ENCODE peak calls at places on chromosomes 16 and 17, in seven cellular contexts. N is AG10803, E is AG04449, C is OCI-LY7, J is epithelial cell of esophagus, H is prostate gland, I is Peyer's patch. L is an unnamed sample.

GRCh38 chr17:21252875-21253645 is at the start of gene NATD1:
- DNase-seq in N (peak; percentile 81), E (no peak), C (peak; percentile 90), J (peak; percentile 88), H (peak; percentile 87), I (peak; percentile 91), L (peak; percentile 87)

GRCh38 chr17:56939869-56940484 is 20.9 kb downstream of the COIL start:
- DNase-seq in N (peak; percentile 56), E (no peak), C (peak; percentile 79), J (peak; percentile 64), H (no peak), I (no peak), L (no peak)

GRCh38 chr17:4565209-4566141 is 5.1 kb upstream of the GGT6 start:
- DNase-seq in N (peak; percentile 73), E (peak; percentile 36), C (peak; percentile 88), J (peak; percentile 85), H (peak; percentile 51), I (peak; percentile 81), L (peak; percentile 77)

GRCh38 chr16:85460983-85461813 is 151.9 kb upstream of the GSE1 start:
- DNase-seq in N (peak; percentile 61), E (no peak), C (no peak), J (peak; percentile 26), H (no peak), I (no peak), L (no peak)

GRCh38 chr17:77318491-77319210 is 177.9 kb downstream of the SEC14L1 start:
- DNase-seq in N (peak; percentile 65), E (no peak), C (no peak), J (peak; percentile 45), H (no peak), I (no peak), L (peak; percentile 32)

GRCh38 chr16:11016993-11017392 is 72.6 kb downstream of the CLEC16A start:
- DNase-seq in N (peak; percentile 49), E (no peak), C (no peak), J (peak; percentile 92), H (peak; percentile 19), I (peak; percentile 96), L (peak; percentile 19)

GRCh38 chr17:29568331-29569244 is at the start of gene TP53I13:
- DNase-seq in N (peak; percentile 72), E (no peak), C (peak; percentile 93), J (peak; percentile 83), H (peak; percentile 88), I (peak; percentile 94), L (peak; percentile 93)

GRCh38 chr17:61393550-61393903 is 6.1 kb upstream of the TBX2 start:
- DNase-seq in N (no peak), E (no peak), C (no peak), J (peak; percentile 60), H (no peak), I (no peak), L (no peak)

GRCh38 chr17:82339634-82340580 is 6.3 kb upstream of the SECTM1 start:
- DNase-seq in N (peak; percentile 15), E (no peak), C (no peak), J (no peak), H (no peak), I (no peak), L (no peak)

GRCh38 chr16:66226762-66227161 is 139.7 kb upstream of the CDH5 start:
- DNase-seq in N (peak; percentile 20), E (no peak), C (no peak), J (no peak), H (no peak), I (no peak), L (no peak)

DNA sequence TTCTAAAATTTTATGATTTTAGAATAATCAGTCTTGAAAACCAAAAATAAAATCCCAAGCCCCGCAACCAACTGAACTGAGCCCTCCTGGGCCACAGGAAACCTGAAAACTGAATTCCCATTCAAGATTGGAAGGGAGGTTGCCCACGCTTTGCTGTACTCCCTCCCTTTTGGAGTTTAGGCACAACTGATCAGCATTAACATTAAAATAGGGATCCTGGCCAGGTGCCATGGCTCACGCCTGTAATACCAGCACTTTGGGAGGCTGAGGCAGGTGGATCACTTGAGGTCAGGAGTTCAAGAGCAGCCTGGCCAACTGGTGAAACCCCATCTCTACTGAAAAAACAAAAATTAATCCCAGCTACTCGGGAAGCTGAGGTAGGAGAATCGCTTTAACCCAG is 52.7 kb upstream of the NETO2 start:
- DNase-seq in N (no peak), E (no peak), C (no peak), J (no peak), H (no peak), I (no peak), L (no peak)
- H3K4me3 ChIP-seq in N (no peak overlapping the region), E (no peak overlapping the region), C (no peak overlapping the region), J (no peak overlapping the region), H (no peak overlapping the region), I (no peak overlapping the region), L (no peak overlapping the region)

GRCh38 chr17:50902768-50903353 is 36.7 kb upstream of the TOB1 start:
- DNase-seq in N (no peak), E (no peak), C (no peak), J (no peak), H (no peak), I (peak; percentile 25), L (no peak)
- H3K4me3 ChIP-seq in N (no peak overlapping the region), E (no peak overlapping the region), C (no peak overlapping the region), J (no peak overlapping the region), H (no peak overlapping the region), I (no peak overlapping the region), L (no peak overlapping the region)

DNA sequence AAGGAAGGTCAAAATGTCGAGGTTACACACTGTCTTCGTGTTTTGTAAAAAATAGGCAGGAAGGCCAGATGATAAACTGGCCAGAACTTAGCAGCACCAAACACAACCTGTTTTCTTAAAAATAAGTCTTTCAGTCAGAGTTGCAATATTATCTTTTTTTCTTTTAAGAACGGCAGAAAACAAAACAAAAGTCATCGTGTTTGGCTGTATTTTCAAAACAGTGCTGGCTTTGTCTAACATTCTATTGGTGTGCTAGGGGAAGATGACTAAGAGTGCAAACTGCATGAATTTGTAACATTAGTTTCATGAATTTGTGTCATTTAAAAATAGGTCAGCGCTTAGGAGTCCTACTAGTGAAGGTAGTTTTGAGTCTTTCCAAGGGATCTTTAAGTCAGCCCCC is 5.3 kb downstream of the MAF start:
- DNase-seq in N (peak; percentile 8), E (no peak), C (no peak), J (peak; percentile 19), H (no peak), I (no peak), L (no peak)
- H3K4me3 ChIP-seq in N (no peak overlapping the region), E (no peak overlapping the region), C (no peak overlapping the region), J (no peak overlapping the region), H (peak overlapping the region; percentile 94), I (peak overlapping the region; percentile 84), L (no peak overlapping the region)

DNA sequence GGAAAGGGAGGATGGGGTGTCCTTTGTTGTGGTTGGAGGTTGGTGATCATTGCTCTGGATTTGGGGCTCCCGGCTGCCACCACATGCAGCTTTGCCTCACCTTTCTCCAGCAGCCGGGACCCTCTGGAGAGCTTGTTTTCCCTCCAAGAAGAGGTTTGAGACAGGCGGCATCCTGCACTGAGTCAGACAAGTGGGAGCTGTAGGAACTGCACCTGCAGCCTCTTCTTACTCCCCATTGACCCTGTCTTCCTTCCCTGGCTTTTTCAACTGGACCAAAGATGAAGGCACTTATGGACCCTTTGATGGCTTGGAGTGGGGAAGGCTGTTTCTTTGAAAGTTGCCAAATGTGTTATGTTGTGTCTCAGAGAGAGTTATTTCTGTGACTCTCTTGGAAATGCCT is 16.6 kb downstream of the KCTD2 start:
- DNase-seq in N (no peak), E (no peak), C (no peak), J (no peak), H (no peak), I (no peak), L (no peak)
- H3K4me3 ChIP-seq in N (no peak overlapping the region), E (no peak overlapping the region), C (no peak overlapping the region), J (no peak overlapping the region), H (no peak overlapping the region), I (no peak overlapping the region), L (no peak overlapping the region)

DNA sequence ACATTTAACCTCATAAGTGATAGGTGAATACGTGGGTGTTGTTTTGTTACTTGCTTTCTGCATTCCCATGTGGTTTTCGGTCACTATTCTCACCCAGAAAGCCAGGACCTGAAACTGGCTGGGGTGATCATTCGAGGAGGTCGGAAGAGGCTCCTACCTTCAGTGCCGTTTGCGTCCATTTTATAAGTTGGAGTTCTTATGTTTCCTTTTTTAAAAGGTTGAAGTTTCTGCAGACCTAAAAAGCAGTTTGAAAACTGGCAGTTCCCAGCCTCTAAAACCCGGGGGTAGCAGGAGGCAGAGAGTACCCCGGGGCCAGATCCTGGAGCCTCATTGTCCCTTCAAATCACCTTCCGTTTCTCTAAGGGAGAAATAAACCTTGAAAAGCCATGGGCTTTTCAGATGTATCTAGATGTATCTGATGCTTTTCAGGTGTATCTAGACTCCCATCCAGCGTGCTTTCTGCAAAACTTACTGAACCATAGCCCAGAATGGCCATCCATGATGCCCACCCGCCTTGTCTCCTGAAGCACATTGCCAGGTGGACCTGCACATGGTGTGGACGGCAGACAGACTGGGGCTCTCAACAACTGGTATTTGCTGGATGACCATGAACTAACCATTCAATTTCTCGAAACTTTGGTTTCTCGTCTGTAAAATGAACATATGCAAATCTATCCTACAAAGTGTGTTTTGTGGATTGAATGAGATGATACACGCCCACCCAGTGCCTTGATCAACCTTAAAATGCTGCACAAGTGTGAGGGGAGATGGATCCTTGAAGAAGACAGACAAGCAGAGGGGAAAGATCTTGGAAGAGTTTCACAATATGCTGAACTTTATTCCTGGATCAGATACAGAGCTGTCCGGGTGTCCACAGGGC is 1.3 kb downstream of the NLRC5 start:
- DNase-seq in N (no peak), E (no peak), C (no peak), J (no peak), H (no peak), I (no peak), L (no peak)
- H3K4me3 ChIP-seq in N (peak overlapping the region; percentile 88), E (peak overlapping the region; percentile 78), C (peak overlapping the region; percentile 80), J (no peak overlapping the region), H (peak overlapping the region; percentile 57), I (peak overlapping the region; percentile 77), L (no peak overlapping the region)

DNA sequence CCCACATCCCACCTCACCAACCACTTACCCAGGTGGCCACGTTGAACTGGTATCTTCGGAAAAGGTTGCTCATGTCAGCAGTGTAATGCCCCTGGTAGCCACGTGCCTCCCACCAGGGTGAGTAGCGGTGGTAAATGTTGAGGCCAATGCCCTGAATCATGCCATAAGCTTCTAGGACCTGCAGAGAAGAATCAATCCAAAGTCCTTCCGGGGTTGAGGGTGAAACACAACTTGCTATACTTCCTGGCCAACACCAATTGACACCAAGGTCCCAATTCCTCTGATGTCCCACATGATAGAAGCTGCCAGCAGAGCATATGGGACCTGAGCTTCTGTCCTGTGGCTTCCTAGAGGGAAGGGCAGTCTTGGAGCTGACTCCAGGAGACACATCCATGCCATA is 11.3 kb upstream of the CNOT1 start:
- DNase-seq in N (no peak), E (no peak), C (no peak), J (no peak), H (no peak), I (no peak), L (no peak)
- H3K4me3 ChIP-seq in N (no peak overlapping the region), E (no peak overlapping the region), C (no peak overlapping the region), J (no peak overlapping the region), H (no peak overlapping the region), I (no peak overlapping the region), L (no peak overlapping the region)